ENCODE peak calls at places on chromosomes 1 and 21, in ten cellular contexts. Y is CD4-positive, CD25-positive, alpha-beta regulatory T cell; S is cardiac muscle cell; K is colonic mucosa; N is CD8-positive, alpha-beta T cell; V is lower lobe of right lung; T is tibial artery; O is MM.1S; G is astrocyte; W is mesendoderm. I is an unnamed sample. For H3K4me1, the result is how much of the 10 kb centered on the place peaks cover.

GRCh38 chr1:59393211-59394180 is 96.6 kb downstream of the FGGY start:
- DNase-seq in S (peak), O (no peak), Y (no peak), K (peak), V (no peak), T (peak), N (no peak), W (peak), G (peak), I (peak)

GRCh38 chr1:54331843-54332688 is 74.1 kb downstream of the SSBP3 start:
- DNase-seq in T (no peak), S (no peak), V (no peak), Y (no peak), N (no peak), O (no peak), W (no peak), K (no peak), G (no peak), I (no peak)

GRCh38 chr1:76433528-76433927 is 359.0 kb downstream of the ST6GALNAC3 start:
- DNase-seq in G (peak), T (no peak), O (no peak), V (no peak), W (peak), K (no peak), Y (no peak), N (no peak), S (no peak), I (peak)

GRCh38 chr1:46522184-46522968 is 29.1 kb downstream of the KNCN start:
- DNase-seq in Y (peak), W (no peak), O (no peak), G (peak), T (peak), N (no peak), S (no peak), V (peak), K (peak), I (peak)

GRCh38 chr1:120179420-120180348 is 3.4 kb upstream of the SEC22B start:
- DNase-seq in K (peak), W (peak), Y (no peak), O (no peak), V (no peak), N (no peak), T (no peak), S (peak), G (peak), I (peak)

GRCh38 chr1:78009836-78010235 is 5.1 kb downstream of the DNAJB4 start:
- DNase-seq in W (no peak), N (no peak), K (no peak), T (no peak), S (no peak), G (peak), V (no peak), Y (no peak), O (no peak), I (peak)

GRCh38 chr1:28965271-28965870 is 51.0 kb downstream of the EPB41 start:
- DNase-seq in S (no peak), Y (no peak), G (no peak), O (no peak), V (no peak), K (no peak), T (no peak), W (peak), N (no peak), I (no peak)

GRCh38 chr1:201530741-201531521 is 8.0 kb upstream of the NAV1 start:
- DNase-seq in T (peak), Y (peak), N (no peak), K (peak), W (peak), G (peak), V (peak), O (peak), S (peak), I (peak)

GRCh38 chr1:227010645-227011044 is 70.6 kb downstream of the COQ8A start:
- DNase-seq in Y (no peak), V (no peak), W (no peak), N (no peak), O (no peak), K (peak), S (no peak), G (no peak), T (no peak), I (no peak)

GRCh38 chr1:158283965-158284364 is 5.8 kb upstream of the CD1C start:
- DNase-seq in O (no peak), N (no peak), W (peak), S (no peak), T (no peak), G (no peak), K (no peak), Y (no peak), V (no peak), I (no peak)

GRCh38 chr1:47638713-47639112 is 200.9 kb downstream of the FOXD2 start:
- DNase-seq in O (no peak), Y (no peak), G (no peak), S (no peak), K (no peak), W (no peak), T (no peak), V (no peak), N (no peak), I (no peak)

GRCh38 chr1:89633745-89634625 is 1.1 kb downstream of the LRRC8C start:
- DNase-seq in V (no peak), T (no peak), Y (peak), G (peak), S (peak), N (no peak), O (peak), W (peak), K (peak), I (peak)

GRCh38 chr1:43565600-43566360 is 35.1 kb downstream of the PTPRF start:
- DNase-seq in W (peak), T (no peak), N (peak), V (peak), K (peak), G (peak), O (peak), Y (peak), S (peak), I (peak)

GRCh38 chr1:154478639-154479038 is 23.4 kb upstream of the TDRD10 start:
- DNase-seq in K (peak), W (no peak), G (no peak), Y (peak), S (no peak), N (no peak), T (no peak), V (no peak), O (peak), I (peak)

GRCh38 chr1:172286629-172287076 is 133.8 kb upstream of the C1orf105 start:
- DNase-seq in W (no peak), V (no peak), G (peak), S (no peak), Y (no peak), T (peak), O (no peak), K (no peak), N (no peak), I (peak)

GRCh38 chr1:218717611-218718010 is 372.5 kb downstream of the TGFB2 start:
- DNase-seq in S (no peak), V (no peak), G (peak), O (no peak), K (no peak), Y (no peak), N (no peak), T (no peak), W (no peak), I (peak)

GRCh38 chr1:207261971-207262370 is 59.5 kb upstream of the CD55 start:
- DNase-seq in S (no peak), N (no peak), V (no peak), Y (no peak), W (no peak), T (no peak), G (no peak), K (no peak), O (no peak), I (no peak)

GRCh38 chr1:212440419-212440818 is 7.7 kb downstream of the NENF start:
- DNase-seq in O (no peak), Y (no peak), S (no peak), K (no peak), T (no peak), V (no peak), W (no peak), N (no peak), G (no peak), I (no peak)

DNA sequence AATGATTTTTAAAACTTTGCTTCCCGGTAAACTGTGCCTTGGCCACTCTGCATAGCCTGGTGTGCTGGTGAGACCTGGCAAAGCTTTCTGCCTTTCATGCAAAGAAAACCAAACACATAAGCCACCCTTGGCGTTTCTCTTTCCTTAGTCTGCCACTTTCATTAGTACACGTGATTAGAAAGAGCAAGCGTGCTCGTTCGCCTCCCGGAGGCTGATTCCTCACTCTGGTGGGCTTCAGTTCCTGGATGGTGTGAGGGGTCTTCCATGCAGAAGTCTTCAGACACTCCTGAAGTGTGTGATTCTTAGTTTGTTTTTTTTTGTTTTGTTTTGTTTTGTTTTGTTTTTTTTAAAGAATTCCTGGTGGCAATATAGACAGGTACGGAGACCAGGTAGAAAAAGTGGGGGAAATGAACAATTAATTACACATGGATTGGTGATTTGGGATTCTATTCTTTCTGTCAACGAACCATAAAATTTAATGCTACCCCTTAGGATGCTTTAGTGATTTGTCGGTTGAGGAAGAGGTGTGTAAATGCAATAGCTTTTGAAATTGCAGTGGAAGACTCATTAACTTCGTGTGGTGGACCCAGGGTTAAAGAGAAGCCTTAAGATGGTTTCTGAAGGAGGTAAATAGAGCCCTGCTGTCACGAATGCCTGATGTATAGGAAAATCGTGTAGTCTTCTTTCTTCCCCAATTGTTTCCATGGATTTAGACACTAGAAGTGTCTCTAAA is 2.1 kb downstream of the GALNT2 start:
- DNase-seq in V (no peak), G (no peak), S (peak), O (peak), W (peak), K (peak), T (no peak), N (no peak), Y (peak), I (peak)
- H3K4me1 ChIP-seq in V (under half), G (under half), S (under half), O (under half), W (under half), K (under half), T (under half), N (under half), Y (under half), I (under half)

GRCh38 chr1:224879404-224879803 is 50.1 kb upstream of the DNAH14 start:
- DNase-seq in K (no peak), Y (no peak), S (no peak), N (no peak), W (no peak), T (no peak), G (peak), O (no peak), V (no peak), I (peak)
- H3K4me1 ChIP-seq in K (under half), Y (under half), S (under half), N (under half), W (under half), T (under half), G (under half), O (under half), V (under half), I (under half)

DNA sequence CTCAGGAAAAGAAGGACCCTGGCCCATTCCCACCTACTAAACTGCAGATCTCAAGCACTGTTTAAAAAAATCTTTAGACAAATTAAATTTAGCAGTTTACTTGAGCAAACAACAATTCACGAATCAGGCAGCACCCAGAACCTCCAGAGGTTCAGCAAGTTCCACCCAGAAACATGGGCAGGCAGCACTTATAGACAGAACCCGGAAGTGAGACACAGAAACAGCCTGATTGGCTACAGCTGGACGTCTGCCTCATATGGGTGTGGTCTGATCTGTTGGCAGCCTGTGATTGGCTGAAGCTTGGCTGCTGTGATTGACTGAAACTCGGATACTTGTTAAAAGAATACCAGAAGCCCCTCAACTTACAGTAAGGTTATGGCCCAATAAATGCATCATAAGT is 34.7 kb upstream of the COL6A2 start:
- DNase-seq in G (no peak), S (no peak), Y (no peak), K (no peak), V (no peak), N (no peak), O (no peak), W (no peak), T (no peak), I (no peak)
- H3K4me1 ChIP-seq in G (under half), S (under half), Y (under half), K (under half), V (under half), N (under half), O (under half), W (under half), T (under half), I (under half)

GRCh38 chr1:11279152-11279551 is 6.2 kb downstream of the UBIAD1 start:
- DNase-seq in O (no peak), T (no peak), V (no peak), W (no peak), G (no peak), N (no peak), Y (no peak), K (no peak), S (no peak), I (no peak)
- H3K4me1 ChIP-seq in O (under half), T (under half), V (half or more), W (under half), G (under half), N (half or more), Y (half or more), K (under half), S (under half), I (under half)

GRCh38 chr1:165856606-165857005 is 29.2 kb downstream of the UCK2 start:
- DNase-seq in Y (no peak), V (no peak), T (no peak), S (no peak), N (no peak), O (no peak), W (no peak), K (no peak), G (no peak), I (no peak)
- H3K4me1 ChIP-seq in Y (under half), V (under half), T (under half), S (under half), N (under half), O (under half), W (under half), K (under half), G (under half), I (under half)

DNA sequence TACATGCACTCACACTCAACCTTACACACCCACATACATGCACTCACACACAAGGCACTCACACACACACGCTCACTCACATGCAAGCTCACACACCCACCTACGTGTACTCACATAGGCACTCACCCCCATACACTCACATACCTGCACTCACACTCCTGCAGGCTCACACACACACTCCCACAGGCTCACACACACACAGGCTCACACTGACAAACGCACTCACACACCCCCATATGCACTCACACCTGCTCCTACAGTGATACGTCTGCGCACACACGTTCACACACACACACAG is 19.1 kb upstream of the TMEM52 start:
- DNase-seq in T (no peak), W (no peak), Y (no peak), N (no peak), G (no peak), K (no peak), S (no peak), V (no peak), O (no peak), I (no peak)
- H3K4me1 ChIP-seq in T (under half), W (under half), Y (under half), N (under half), G (under half), K (under half), S (under half), V (under half), O (under half), I (under half)

GRCh38 chr1:183831336-183831735 is 26.4 kb downstream of the RGL1 start:
- DNase-seq in N (no peak), Y (no peak), G (no peak), W (no peak), V (no peak), S (no peak), O (no peak), K (no peak), T (no peak), I (no peak)

GRCh38 chr1:183837062-183837461 is 32.1 kb downstream of the RGL1 start:
- DNase-seq in T (no peak), V (no peak), N (no peak), O (no peak), K (no peak), G (no peak), W (peak), Y (no peak), S (peak), I (no peak)

GRCh38 chr1:183834568-183834967 is 29.6 kb downstream of the RGL1 start:
- DNase-seq in G (no peak), O (no peak), Y (no peak), K (no peak), W (no peak), V (no peak), N (no peak), S (no peak), T (no peak), I (no peak)

GRCh38 chr1:183830389-183830788 is 25.5 kb downstream of the RGL1 start:
- DNase-seq in V (no peak), G (no peak), N (no peak), K (no peak), W (no peak), T (no peak), S (no peak), O (no peak), Y (no peak), I (no peak)

DNA sequence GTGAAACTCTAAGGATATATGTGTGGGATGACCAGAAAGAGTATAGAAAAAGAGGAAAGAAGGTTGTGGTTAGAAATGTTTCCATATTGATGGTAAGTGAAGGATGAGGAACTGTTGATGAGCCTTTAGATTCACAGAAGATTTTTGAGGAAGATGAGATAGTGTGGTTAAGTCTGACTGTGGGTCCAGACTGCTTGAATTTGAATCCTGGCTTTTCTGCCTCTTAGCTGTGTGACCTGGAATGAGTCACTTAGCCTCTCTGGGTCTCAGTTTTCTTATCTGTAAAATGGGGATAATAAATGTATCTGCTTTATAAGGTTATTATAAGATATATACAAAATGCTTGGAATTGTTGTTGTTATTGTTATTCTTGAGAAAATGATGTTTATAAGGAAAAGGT is 27.6 kb downstream of the RGL1 start:
- DNase-seq in V (no peak), K (no peak), T (no peak), W (no peak), G (no peak), N (no peak), Y (no peak), O (no peak), S (no peak), I (no peak)
- H3K4me1 ChIP-seq in V (under half), K (under half), T (under half), W (under half), G (under half), N (under half), Y (under half), O (under half), S (under half), I (under half)

DNA sequence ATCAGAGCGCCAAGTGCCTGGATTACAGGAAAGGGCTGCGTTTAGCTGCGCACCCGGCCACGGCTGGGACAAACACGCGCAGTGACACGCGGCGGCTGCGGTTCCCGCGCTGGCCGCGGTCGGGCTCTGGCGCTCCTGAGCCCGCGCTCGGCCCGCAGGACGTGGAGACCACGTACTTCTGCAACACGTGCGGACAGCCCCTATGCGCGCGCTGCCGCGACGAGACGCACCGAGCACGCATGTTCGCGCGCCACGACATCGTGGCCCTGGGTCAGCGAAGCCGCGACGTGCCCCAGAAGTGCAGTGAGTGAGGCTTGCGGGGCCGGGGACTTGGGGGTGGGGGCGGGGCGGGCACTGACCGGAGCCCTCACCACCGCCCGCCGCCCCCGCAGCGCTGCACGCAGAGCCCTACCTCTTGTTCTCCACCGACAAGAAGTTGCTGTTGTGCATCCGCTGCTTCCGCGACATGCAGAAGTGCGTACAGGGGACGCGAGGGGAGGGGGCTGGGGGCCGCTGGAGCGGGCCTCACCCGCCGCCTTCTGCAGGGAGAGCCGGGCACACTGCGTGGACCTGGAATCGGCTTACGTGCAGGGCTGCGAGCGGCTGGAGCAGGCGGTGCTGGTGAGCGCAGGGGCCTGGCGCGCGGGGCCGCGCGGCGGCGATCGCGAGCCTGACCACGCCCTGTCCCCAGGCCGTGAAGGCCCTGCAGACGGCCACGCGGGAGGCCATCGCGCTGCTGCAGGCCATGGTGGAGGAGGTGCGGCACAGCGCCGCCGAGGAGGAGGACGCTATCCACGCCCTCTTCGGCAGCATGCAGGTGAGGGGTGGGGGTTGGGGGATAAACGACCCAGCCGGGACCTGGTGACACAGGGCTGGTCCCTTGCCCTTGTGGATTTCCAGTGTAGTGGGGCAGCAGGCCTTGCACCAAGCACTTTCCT is 3.1 kb downstream of the RNF207 start:
- DNase-seq in S (peak), T (no peak), V (peak), K (peak), W (peak), O (no peak), Y (peak), N (no peak), G (peak), I (peak)
- H3K4me1 ChIP-seq in S (under half), T (under half), V (under half), K (under half), W (under half), O (under half), Y (under half), N (under half), G (under half), I (under half)